ENCODE peak calls at places on chromosome 11, in five cellular contexts. Y, K, W, O and F are unnamed samples.

GRCh38 chr11:102385053-102385976 is 38.3 kb downstream of the BIRC2 start:
- DNase-seq in W (peak), K (no peak), Y (no peak), O (no peak), F (no peak)

GRCh38 chr11:108966978-108967377 is 302.1 kb downstream of the DDX10 start:
- DNase-seq in Y (no peak), O (no peak), W (no peak), K (no peak), F (no peak)

GRCh38 chr11:113554531-113554930 is 79.3 kb upstream of the DRD2 start:
- DNase-seq in W (no peak), K (no peak), O (peak), Y (no peak), F (no peak)

GRCh38 chr11:122796128-122796717 is 42.1 kb upstream of the CRTAM start:
- DNase-seq in Y (peak), K (peak), O (peak), W (peak), F (peak)

GRCh38 chr11:65491163-65491465 is 7.7 kb upstream of the MALAT1 start:
- DNase-seq in K (no peak), O (no peak), Y (no peak), W (no peak), F (no peak)

GRCh38 chr11:1829039-1829820 is 5.6 kb upstream of the SYT8 start:
- DNase-seq in O (no peak), W (no peak), K (no peak), Y (no peak), F (no peak)

GRCh38 chr11:64216879-64217278 is 9.1 kb downstream of the TRPT1 start:
- DNase-seq in W (no peak), Y (no peak), K (no peak), O (no peak), F (no peak)

GRCh38 chr11:3160252-3161031 is 4.7 kb downstream of the OSBPL5 start:
- DNase-seq in K (peak), W (no peak), O (peak), Y (no peak), F (peak)

GRCh38 chr11:46390331-46391171 is 1.0 kb downstream of the CHRM4 start:
- DNase-seq in O (no peak), Y (no peak), K (no peak), W (no peak), F (no peak)

GRCh38 chr11:19715373-19715772 is 2.7 kb downstream of the NAV2 start:
- DNase-seq in W (no peak), Y (no peak), O (no peak), K (no peak), F (no peak)

GRCh38 chr11:17388609-17389204 is at the start of gene KCNJ11:
- DNase-seq in W (peak), Y (no peak), O (no peak), K (no peak), F (no peak)